ENCODE peak calls at places on chromosomes 11 and 22, in six cellular contexts. F is cardiac fibroblast, V is fibroblast of pulmonary artery, N is upper lobe of right lung, L is kidney epithelial cell, T is neural progenitor cell. W is an unnamed sample.

GRCh38 chr11:113176971-113177370 is 137.4 kb upstream of the TTC12 start:
- DNase-seq in F (peak), V (peak), N (no peak), L (peak), T (no peak), W (peak)

GRCh38 chr22:37282385-37282677 is at the start of gene CYTH4:
- DNase-seq in F (peak), V (no peak), N (peak), L (no peak), T (no peak), W (no peak)

GRCh38 chr22:33666249-33666648 is 254.0 kb downstream of the LARGE1 start:
- DNase-seq in F (no peak), V (no peak), N (no peak), L (no peak), T (peak), W (no peak)

GRCh38 chr11:73240190-73240781 is 22.2 kb downstream of the P2RY2 start:
- DNase-seq in F (peak), V (peak), N (peak), L (no peak), T (peak), W (peak)

GRCh38 chr11:66971483-66971882 is 3.6 kb upstream of the C11orf86 start:
- DNase-seq in F (peak), V (no peak), N (no peak), L (no peak), T (no peak), W (no peak)

GRCh38 chr11:128174465-128175101 is 412.8 kb downstream of the ETS1 start:
- DNase-seq in F (peak), V (peak), N (no peak), L (no peak), T (peak), W (peak)

GRCh38 chr11:76217653-76218160 is 11.4 kb upstream of the WNT11 start:
- DNase-seq in F (no peak), V (no peak), N (no peak), L (no peak), T (no peak), W (no peak)

GRCh38 chr11:116660011-116660410 is 112.8 kb downstream of the BUD13 start:
- DNase-seq in F (no peak), V (no peak), N (no peak), L (no peak), T (no peak), W (no peak)

GRCh38 chr22:38034278-38034882 is 22.8 kb upstream of the PICK1 start:
- DNase-seq in F (peak), V (peak), N (peak), L (peak), T (peak), W (peak)

GRCh38 chr22:46026907-46027218 is 49.9 kb upstream of the WNT7B start:
- DNase-seq in F (no peak), V (no peak), N (no peak), L (no peak), T (no peak), W (no peak)

GRCh38 chr22:46027219-46028068 is 50.5 kb upstream of the WNT7B start:
- DNase-seq in F (no peak), V (no peak), N (peak), L (no peak), T (peak), W (peak)

GRCh38 chr22:46029574-46030200 is 52.7 kb upstream of the WNT7B start:
- DNase-seq in F (no peak), V (no peak), N (peak), L (no peak), T (no peak), W (no peak)

GRCh38 chr22:46029036-46029435 is 52.1 kb upstream of the WNT7B start:
- DNase-seq in F (no peak), V (no peak), N (no peak), L (no peak), T (no peak), W (no peak)

GRCh38 chr22:46028069-46028991 is 51.4 kb upstream of the WNT7B start:
- DNase-seq in F (no peak), V (no peak), N (peak), L (no peak), T (no peak), W (no peak)
- H3K4me3 ChIP-seq in F (no peak), V (no peak), N (no peak), L (no peak), T (no peak), W (no peak)

GRCh38 chr22:29207231-29207550 is 1.5 kb downstream of the EMID1 start:
- DNase-seq in F (no peak), V (no peak), N (no peak), L (no peak), T (no peak), W (no peak)

GRCh38 chr22:29207562-29208501 is 2.1 kb downstream of the EMID1 start:
- DNase-seq in F (no peak), V (no peak), N (no peak), L (no peak), T (no peak), W (no peak)

GRCh38 chr22:29208879-29209623 is 3.4 kb downstream of the EMID1 start:
- DNase-seq in F (no peak), V (no peak), N (no peak), L (no peak), T (no peak), W (no peak)

GRCh38 chr22:29209624-29209929 is 3.9 kb downstream of the EMID1 start:
- DNase-seq in F (no peak), V (no peak), N (no peak), L (no peak), T (no peak), W (no peak)

DNA sequence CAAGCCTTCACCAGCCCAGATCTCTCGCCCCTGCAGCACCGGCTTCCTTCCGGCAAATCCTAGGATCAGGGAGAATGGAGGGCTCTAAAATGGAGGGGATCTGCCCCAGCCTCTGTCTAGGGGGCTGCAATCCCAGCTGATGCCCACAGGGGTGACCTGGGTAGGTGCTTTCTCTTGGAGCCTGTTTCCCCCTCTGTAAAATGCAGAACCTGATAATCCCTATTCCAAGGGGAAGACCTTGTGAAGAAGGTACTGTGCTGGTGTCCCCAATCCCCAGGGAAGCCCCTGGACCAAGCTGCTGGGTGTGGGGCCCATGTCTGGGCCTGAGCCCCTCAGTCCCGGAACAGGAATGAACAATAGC is 2.8 kb downstream of the EMID1 start:
- DNase-seq in F (no peak), V (no peak), N (no peak), L (no peak), T (no peak), W (no peak)
- TF ChIP-seq CTCF in F (no peak), V (no peak), N (no peak), L (no peak), T (peak), W (no peak)

GRCh38 chr22:22578702-22579424 is 19.8 kb upstream of the PRAME start:
- DNase-seq in F (peak), V (peak), N (no peak), L (peak), T (no peak), W (peak)
- H3K4me3 ChIP-seq in F (no peak), V (no peak), N (no peak), L (no peak), T (no peak), W (no peak)

DNA sequence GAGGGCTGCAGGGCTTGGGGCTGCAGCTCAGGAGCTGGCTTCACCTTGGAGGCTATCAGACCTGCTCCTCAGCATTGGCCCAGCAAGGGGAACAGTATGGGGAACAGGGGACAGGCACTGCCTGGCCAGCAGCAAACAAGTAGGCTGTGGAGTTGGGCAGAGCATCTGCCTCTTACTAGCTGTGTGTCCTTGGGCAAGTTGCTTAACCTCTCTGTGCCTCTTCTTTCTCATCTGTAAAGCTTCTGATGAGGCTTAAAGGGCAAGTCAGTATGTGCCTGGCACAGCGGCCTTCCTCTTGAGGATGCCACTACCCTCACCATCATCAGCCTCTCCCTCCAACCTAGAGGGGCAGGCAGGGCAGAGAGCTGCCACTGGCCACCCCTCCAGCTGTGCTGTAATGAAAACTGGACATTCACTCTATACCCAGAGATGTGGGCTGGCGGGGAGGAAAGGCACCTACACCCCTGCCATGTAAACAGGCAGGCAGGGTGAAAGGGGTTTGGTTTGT is 7.5 kb upstream of the CDKN1C start:
- DNase-seq in F (no peak), V (no peak), N (no peak), L (no peak), T (no peak), W (no peak)
- TF ChIP-seq CTCF in F (no peak), V (no peak), N (peak), L (no peak), T (no peak), W (no peak)

W was measured in foreskin fibroblast.